ENCODE peak calls at places on chromosomes 5 and 9, in nine cellular contexts. R, B, A, K, L, D, J, F and V are unnamed samples.

GRCh38 chr9:105363842-105364241 is 84.0 kb upstream of the FSD1L start:
- DNase-seq in F (no peak), J (no peak), R (no peak), L (no peak), B (no peak), D (no peak), K (no peak), A (no peak), V (no peak)

GRCh38 chr9:18824095-18824666 is 208.8 kb downstream of the SAXO1 start:
- DNase-seq in D (no peak), B (no peak), A (no peak), J (no peak), R (no peak), K (no peak), L (no peak), F (no peak), V (no peak)

GRCh38 chr5:103706939-103707682 is 144.5 kb upstream of the NUDT12 start:
- DNase-seq in D (no peak), K (no peak), A (no peak), L (no peak), F (no peak), J (no peak), R (no peak), B (no peak), V (no peak)

GRCh38 chr9:93257808-93258331 is 73.9 kb downstream of the WNK2 start:
- DNase-seq in L (no peak), A (no peak), K (peak), J (no peak), D (no peak), F (no peak), B (peak), R (no peak), V (no peak)

GRCh38 chr9:36826581-36826980 is 207.5 kb downstream of the PAX5 start:
- DNase-seq in J (no peak), L (no peak), R (no peak), K (no peak), F (no peak), D (no peak), B (peak), A (no peak), V (no peak)

GRCh38 chr5:74648835-74649286 is 8.3 kb upstream of the ENC1 start:
- DNase-seq in A (no peak), K (no peak), D (no peak), R (no peak), B (no peak), L (peak), J (peak), F (no peak), V (no peak)

GRCh38 chr5:98664736-98665135 is 108.7 kb upstream of the RGMB start:
- DNase-seq in L (no peak), J (no peak), F (no peak), A (no peak), K (no peak), R (no peak), D (no peak), B (no peak), V (no peak)

GRCh38 chr5:76688836-76689235 is 27.1 kb upstream of the F2R start:
- DNase-seq in B (no peak), F (no peak), K (no peak), L (no peak), J (no peak), A (no peak), R (no peak), D (no peak), V (no peak)

GRCh38 chr9:111106202-111106601 is 67.9 kb upstream of the LPAR1 start:
- DNase-seq in D (no peak), B (no peak), K (no peak), R (no peak), F (no peak), A (no peak), L (no peak), J (no peak), V (no peak)

GRCh38 chr9:124206391-124206790 is 51.4 kb upstream of the NEK6 start:
- DNase-seq in K (no peak), L (no peak), B (no peak), R (no peak), A (no peak), D (no peak), J (no peak), F (no peak), V (no peak)

GRCh38 chr5:131987251-131987650 is 24.2 kb downstream of the ACSL6 start:
- DNase-seq in B (peak), L (no peak), A (no peak), D (no peak), K (no peak), R (no peak), F (no peak), J (no peak), V (no peak)

GRCh38 chr5:122368845-122369244 is 56.8 kb downstream of the SNCAIP start:
- DNase-seq in F (no peak), L (no peak), B (no peak), J (no peak), D (no peak), A (no peak), R (no peak), K (no peak), V (no peak)

GRCh38 chr5:145237843-145238242 is 597.3 kb downstream of the PRELID2 start:
- DNase-seq in B (no peak), D (peak), J (no peak), A (peak), K (no peak), L (peak), F (no peak), R (peak), V (no peak)

GRCh38 chr5:152622628-152623027 is 217.5 kb upstream of the NMUR2 start:
- DNase-seq in K (no peak), A (no peak), R (no peak), J (no peak), D (no peak), L (no peak), F (peak), B (peak), V (no peak)

GRCh38 chr5:52469420-52469819 is 318.3 kb upstream of the ITGA1 start:
- DNase-seq in L (peak), A (no peak), J (peak), K (no peak), F (no peak), B (no peak), D (no peak), R (no peak), V (no peak)

GRCh38 chr9:33124716-33125378 is 42.3 kb downstream of the B4GALT1 start:
- DNase-seq in J (no peak), R (no peak), L (no peak), D (no peak), F (no peak), B (no peak), A (no peak), K (no peak), V (no peak)

GRCh38 chr9:131776473-131776872 is 36.6 kb upstream of the RAPGEF1 start:
- DNase-seq in D (no peak), R (peak), F (no peak), L (peak), B (peak), J (no peak), K (no peak), A (peak), V (no peak)

GRCh38 chr9:80147866-80148265 is 576.1 kb downstream of the TLE4 start:
- DNase-seq in D (no peak), F (no peak), B (no peak), K (no peak), L (no peak), A (no peak), J (no peak), R (no peak), V (no peak)

GRCh38 chr9:98917691-98918487 is 25.8 kb upstream of the COL15A1 start:
- DNase-seq in B (no peak), L (no peak), F (no peak), J (no peak), R (no peak), A (no peak), K (no peak), D (no peak), V (no peak)

GRCh38 chr9:110936719-110937452 is 101.4 kb downstream of the LPAR1 start:
- DNase-seq in D (no peak), L (no peak), R (no peak), B (no peak), J (no peak), A (no peak), F (no peak), K (no peak), V (no peak)

GRCh38 chr5:56588636-56589485 is 226.5 kb upstream of the MAP3K1 start:
- DNase-seq in A (peak), L (no peak), J (peak), K (no peak), D (no peak), R (no peak), B (peak), F (peak), V (peak)

GRCh38 chr9:76576344-76576743 is 117.4 kb downstream of the GCNT1 start:
- DNase-seq in D (peak), K (no peak), A (no peak), L (no peak), F (no peak), J (peak), R (no peak), B (no peak), V (no peak)

GRCh38 chr9:115657695-115658094 is 495.9 kb upstream of the PAPPA start:
- DNase-seq in R (no peak), D (no peak), B (no peak), A (no peak), J (no peak), K (no peak), F (no peak), L (no peak), V (no peak)

GRCh38 chr9:71552480-71552879 is 215.8 kb downstream of the CEMIP2 start:
- DNase-seq in L (no peak), R (no peak), J (no peak), D (no peak), F (no peak), B (peak), K (no peak), A (peak), V (no peak)

GRCh38 chr9:136109351-136110081 is 9.2 kb downstream of the TMEM250 start:
- DNase-seq in B (peak), R (peak), L (peak), K (peak), J (peak), A (peak), D (peak), F (peak), V (peak)

GRCh38 chr5:173468821-173469251 is 140.6 kb upstream of the STC2 start:
- DNase-seq in J (no peak), L (no peak), K (no peak), B (no peak), R (no peak), A (no peak), D (no peak), F (no peak), V (no peak)

GRCh38 chr5:117454716-117455212 is 880.1 kb upstream of the SEMA6A start:
- DNase-seq in B (peak), L (peak), D (no peak), K (peak), J (peak), A (peak), F (peak), R (no peak), V (peak)

GRCh38 chr5:176490291-176490690 is 42.1 kb downstream of the FAF2 start:
- DNase-seq in A (no peak), L (no peak), R (no peak), K (no peak), F (no peak), J (no peak), B (no peak), D (no peak), V (no peak)

GRCh38 chr9:120735009-120735408 is 20.7 kb upstream of the MEGF9 start:
- DNase-seq in A (no peak), F (no peak), R (no peak), L (no peak), D (no peak), K (no peak), B (no peak), J (no peak), V (no peak)

GRCh38 chr5:11239261-11239660 is 478.2 kb upstream of the DAP start:
- DNase-seq in F (no peak), D (no peak), R (no peak), J (no peak), B (no peak), L (no peak), A (no peak), K (no peak), V (no peak)

GRCh38 chr9:114372971-114373591 is 14.7 kb downstream of the AKNA start:
- DNase-seq in J (peak), L (peak), F (peak), B (peak), R (no peak), K (peak), A (peak), D (no peak), V (no peak)

GRCh38 chr9:18238254-18238653 is 235.7 kb upstream of the ADAMTSL1 start:
- DNase-seq in J (no peak), B (no peak), D (peak), R (no peak), F (no peak), A (no peak), K (no peak), L (no peak), V (no peak)

GRCh38 chr5:140868721-140869554 is at the start of gene PCDHA11:
- DNase-seq in B (no peak), A (peak), L (no peak), J (no peak), D (no peak), F (no peak), R (peak), K (no peak), V (no peak)

GRCh38 chr9:5869315-5870019 is 21.2 kb upstream of the MLANA start:
- DNase-seq in F (no peak), K (no peak), D (no peak), J (no peak), R (no peak), B (no peak), L (peak), A (peak), V (no peak)

GRCh38 chr9:4970970-4971641 is 14.0 kb upstream of the JAK2 start:
- DNase-seq in F (no peak), R (no peak), B (no peak), D (no peak), J (peak), A (no peak), K (no peak), L (peak), V (no peak)

GRCh38 chr5:39209924-39210323 is 9.4 kb downstream of the FYB1 start:
- DNase-seq in L (peak), D (no peak), B (peak), K (no peak), A (no peak), R (no peak), F (peak), J (peak), V (no peak)

GRCh38 chr5:127567026-127567768 is 49.8 kb downstream of the PRRC1 start:
- DNase-seq in J (no peak), F (no peak), K (no peak), A (no peak), D (no peak), L (no peak), B (no peak), R (no peak), V (no peak)

GRCh38 chr9:105441761-105442160 is 6.1 kb upstream of the FSD1L start:
- DNase-seq in R (no peak), B (no peak), D (no peak), L (no peak), J (no peak), A (no peak), K (no peak), F (no peak), V (no peak)